ENCODE peak calls at places on chromosomes 3 and 15, in ten cellular contexts. One of them, this sample, is unnamed.

GRCh38 chr15:63805993-63806980 is 27.5 kb downstream of the HERC1 start:
- DNase-seq in activated T-helper 1 cell treated with anti-CD3 and anti-CD28 coated beads, Interleukin-2, amount 50 U/mL, for 16 hours: no peak
- DNase-seq in GOT3: no peak
- DNase-seq in NCI-H2081: no peak
- DNase-seq in PC-3: no peak
- DNase-seq in adrenal gland: no peak
- DNase-seq in astrocyte of the spinal cord: no peak
- DNase-seq in A172: no peak
- DNase-seq in HTR-8/SVneo: no peak
- DNase-seq in Calu3: no peak
- DNase-seq in this sample: no peak

GRCh38 chr3:39447637-39448483 is 19.6 kb upstream of the MOBP start:
- DNase-seq in activated T-helper 1 cell treated with anti-CD3 and anti-CD28 coated beads, Interleukin-2, amount 50 U/mL, for 16 hours: peak
- DNase-seq in HTR-8/SVneo: peak
- DNase-seq in PC-3: peak
- DNase-seq in A172: peak
- DNase-seq in Calu3: peak
- DNase-seq in astrocyte of the spinal cord: peak
- DNase-seq in adrenal gland: peak
- DNase-seq in NCI-H2081: peak
- DNase-seq in GOT3: no peak
- DNase-seq in this sample: peak

GRCh38 chr15:40680151-40680550 is 14.8 kb upstream of the RAD51 start:
- DNase-seq in activated T-helper 1 cell treated with anti-CD3 and anti-CD28 coated beads, Interleukin-2, amount 50 U/mL, for 16 hours: no peak
- DNase-seq in NCI-H2081: no peak
- DNase-seq in astrocyte of the spinal cord: no peak
- DNase-seq in adrenal gland: no peak
- DNase-seq in Calu3: no peak
- DNase-seq in GOT3: no peak
- DNase-seq in HTR-8/SVneo: no peak
- DNase-seq in PC-3: no peak
- DNase-seq in A172: no peak
- DNase-seq in this sample: no peak

GRCh38 chr3:12454076-12454807 is 30.0 kb upstream of the TSEN2 start:
- DNase-seq in activated T-helper 1 cell treated with anti-CD3 and anti-CD28 coated beads, Interleukin-2, amount 50 U/mL, for 16 hours: no peak
- DNase-seq in HTR-8/SVneo: no peak
- DNase-seq in adrenal gland: no peak
- DNase-seq in astrocyte of the spinal cord: no peak
- DNase-seq in NCI-H2081: no peak
- DNase-seq in PC-3: peak
- DNase-seq in A172: no peak
- DNase-seq in GOT3: no peak
- DNase-seq in Calu3: no peak
- DNase-seq in this sample: no peak

GRCh38 chr3:53357457-53357856 is 10.1 kb upstream of the DCP1A start:
- DNase-seq in activated T-helper 1 cell treated with anti-CD3 and anti-CD28 coated beads, Interleukin-2, amount 50 U/mL, for 16 hours: no peak
- DNase-seq in GOT3: no peak
- DNase-seq in Calu3: no peak
- DNase-seq in A172: no peak
- DNase-seq in HTR-8/SVneo: no peak
- DNase-seq in adrenal gland: no peak
- DNase-seq in astrocyte of the spinal cord: no peak
- DNase-seq in PC-3: no peak
- DNase-seq in NCI-H2081: no peak
- DNase-seq in this sample: no peak

GRCh38 chr15:71010439-71010838 is 104.8 kb upstream of the THSD4 start:
- DNase-seq in adrenal gland: no peak
- DNase-seq in Calu3: no peak
- DNase-seq in activated T-helper 1 cell treated with anti-CD3 and anti-CD28 coated beads, Interleukin-2, amount 50 U/mL, for 16 hours: no peak
- DNase-seq in PC-3: no peak
- DNase-seq in HTR-8/SVneo: no peak
- DNase-seq in A172: no peak
- DNase-seq in GOT3: no peak
- DNase-seq in NCI-H2081: no peak
- DNase-seq in astrocyte of the spinal cord: no peak
- DNase-seq in this sample: no peak

GRCh38 chr3:133301731-133302130 is 98.1 kb upstream of the BFSP2 start:
- DNase-seq in NCI-H2081: no peak
- DNase-seq in Calu3: no peak
- DNase-seq in GOT3: no peak
- DNase-seq in HTR-8/SVneo: no peak
- DNase-seq in adrenal gland: no peak
- DNase-seq in astrocyte of the spinal cord: no peak
- DNase-seq in activated T-helper 1 cell treated with anti-CD3 and anti-CD28 coated beads, Interleukin-2, amount 50 U/mL, for 16 hours: no peak
- DNase-seq in A172: peak
- DNase-seq in PC-3: no peak
- DNase-seq in this sample: no peak

GRCh38 chr3:191783039-191783438 is 322.1 kb downstream of the PYDC2 start:
- DNase-seq in activated T-helper 1 cell treated with anti-CD3 and anti-CD28 coated beads, Interleukin-2, amount 50 U/mL, for 16 hours: no peak
- DNase-seq in Calu3: no peak
- DNase-seq in NCI-H2081: no peak
- DNase-seq in A172: no peak
- DNase-seq in HTR-8/SVneo: no peak
- DNase-seq in astrocyte of the spinal cord: no peak
- DNase-seq in GOT3: no peak
- DNase-seq in PC-3: peak
- DNase-seq in adrenal gland: no peak
- DNase-seq in this sample: no peak

GRCh38 chr3:160376681-160377080 is 22.3 kb downstream of the IFT80 start:
- DNase-seq in A172: no peak
- DNase-seq in NCI-H2081: no peak
- DNase-seq in activated T-helper 1 cell treated with anti-CD3 and anti-CD28 coated beads, Interleukin-2, amount 50 U/mL, for 16 hours: no peak
- DNase-seq in GOT3: no peak
- DNase-seq in PC-3: peak
- DNase-seq in Calu3: no peak
- DNase-seq in astrocyte of the spinal cord: no peak
- DNase-seq in adrenal gland: no peak
- DNase-seq in HTR-8/SVneo: no peak
- DNase-seq in this sample: no peak

GRCh38 chr3:48891606-48892005 is 7.1 kb downstream of the SLC25A20 start:
- DNase-seq in astrocyte of the spinal cord: no peak
- DNase-seq in PC-3: peak
- DNase-seq in adrenal gland: no peak
- DNase-seq in NCI-H2081: no peak
- DNase-seq in activated T-helper 1 cell treated with anti-CD3 and anti-CD28 coated beads, Interleukin-2, amount 50 U/mL, for 16 hours: no peak
- DNase-seq in A172: peak
- DNase-seq in Calu3: no peak
- DNase-seq in HTR-8/SVneo: no peak
- DNase-seq in GOT3: no peak
- DNase-seq in this sample: no peak

This sample was measured in brain pericyte.